ENCODE peak calls at places on chromosome 16, in four cellular contexts. O, W, P and X are unnamed samples. For H3K27me3 and H3K36me3, the result is how much of the 10 kb centered on the place peaks cover.

GRCh38 chr16:19914877-19915276 is 30.2 kb upstream of the GPRC5B start:
- DNase-seq in O (no peak), W (no peak), P (no peak), X (no peak)

GRCh38 chr16:51487880-51488279 is 336.8 kb upstream of the SALL1 start:
- DNase-seq in O (no peak), W (no peak), P (no peak), X (no peak)

GRCh38 chr16:80993293-80993691 is 13.4 kb downstream of the CMC2 start:
- DNase-seq in O (no peak), W (peak), P (no peak), X (no peak)

GRCh38 chr16:74623214-74623842 is 16.4 kb upstream of the GLG1 start:
- DNase-seq in O (no peak), W (peak), P (no peak), X (no peak)

GRCh38 chr16:53369921-53370320 is 64.3 kb upstream of the RBL2 start:
- DNase-seq in O (no peak), W (peak), P (no peak), X (no peak)

GRCh38 chr16:6483634-6484033 is 849.0 kb upstream of the RBFOX1 start:
- DNase-seq in O (no peak), W (no peak), P (no peak), X (no peak)

GRCh38 chr16:49661465-49662187 is 194.3 kb downstream of the ZNF423 start:
- DNase-seq in O (no peak), W (no peak), P (no peak), X (peak)

GRCh38 chr16:74199066-74199841 is 97.4 kb upstream of the PSMD7 start:
- DNase-seq in O (no peak), W (peak), P (no peak), X (no peak)

GRCh38 chr16:71927383-71927782 is 32.1 kb downstream of the IST1 start:
- DNase-seq in O (peak), W (peak), P (peak), X (peak)

GRCh38 chr16:48246066-48246465 is 1.3 kb downstream of the ABCC11 start:
- DNase-seq in O (no peak), W (peak), P (no peak), X (no peak)

GRCh38 chr16:19138601-19139000 is 24.8 kb downstream of the ITPRIPL2 start:
- DNase-seq in O (peak), W (peak), P (no peak), X (peak)

GRCh38 chr16:66135376-66135775 is 231.1 kb upstream of the CDH5 start:
- DNase-seq in O (peak), W (peak), P (peak), X (peak)

GRCh38 chr16:7313170-7313569 is 19.5 kb upstream of the RBFOX1 start:
- DNase-seq in O (no peak), W (no peak), P (no peak), X (no peak)

GRCh38 chr16:31141489-31142108 is 6.1 kb upstream of the PRSS8 start:
- DNase-seq in O (peak), W (peak), P (no peak), X (peak)

GRCh38 chr16:88057656-88058055 is 106.4 kb downstream of the BANP start:
- DNase-seq in O (no peak), W (no peak), P (peak), X (no peak)

GRCh38 chr16:70252355-70252988 is 732 bp upstream of the EXOSC6 start:
- DNase-seq in O (no peak), W (peak), P (no peak), X (no peak)

GRCh38 chr16:46813611-46814010 is 17.4 kb downstream of the C16orf87 start:
- DNase-seq in O (no peak), W (no peak), P (no peak), X (no peak)

GRCh38 chr16:84366208-84366607 is 2.1 kb upstream of the ATP2C2 start:
- DNase-seq in O (no peak), W (no peak), P (no peak), X (no peak)

GRCh38 chr16:84367750-84368320 is 503 bp upstream of the ATP2C2 start:
- DNase-seq in O (no peak), W (no peak), P (no peak), X (no peak)

GRCh38 chr16:84368327-84368996 is at the start of gene ATP2C2:
- DNase-seq in O (no peak), W (no peak), P (no peak), X (no peak)

GRCh38 chr16:84369105-84369504 is 767 bp downstream of the ATP2C2 start:
- DNase-seq in O (no peak), W (no peak), P (no peak), X (no peak)

DNA sequence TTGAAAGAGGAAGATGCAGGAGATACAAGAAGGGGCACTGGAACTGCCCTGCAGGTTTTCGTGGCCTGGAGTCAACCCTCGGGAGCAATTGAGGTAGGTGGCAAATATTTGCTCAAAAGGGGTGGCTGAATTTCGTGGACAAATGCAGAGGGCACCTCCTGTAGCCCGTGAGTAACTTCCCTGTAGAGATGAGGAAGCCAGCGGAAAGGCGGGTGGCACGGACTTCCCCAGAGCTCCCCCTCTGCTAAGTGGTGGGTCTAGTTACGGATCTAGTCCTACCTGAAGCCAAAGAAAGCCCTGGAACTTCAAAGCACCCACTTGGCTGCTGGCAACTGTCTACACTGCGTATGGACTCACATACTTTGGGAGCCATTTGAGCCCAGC is 1.0 kb upstream of the ATP2C2 start:
- DNase-seq in O (no peak), W (no peak), P (no peak), X (no peak)
- H3K4me3 ChIP-seq in O (no peak), W (no peak), P (no peak), X (no peak)

GRCh38 chr16:55433535-55433934 is 45.5 kb upstream of the MMP2 start:
- DNase-seq in O (no peak), W (no peak), P (no peak), X (no peak)
- H3K27me3 ChIP-seq in O (under half), W (under half), P (under half), X (under half)

DNA sequence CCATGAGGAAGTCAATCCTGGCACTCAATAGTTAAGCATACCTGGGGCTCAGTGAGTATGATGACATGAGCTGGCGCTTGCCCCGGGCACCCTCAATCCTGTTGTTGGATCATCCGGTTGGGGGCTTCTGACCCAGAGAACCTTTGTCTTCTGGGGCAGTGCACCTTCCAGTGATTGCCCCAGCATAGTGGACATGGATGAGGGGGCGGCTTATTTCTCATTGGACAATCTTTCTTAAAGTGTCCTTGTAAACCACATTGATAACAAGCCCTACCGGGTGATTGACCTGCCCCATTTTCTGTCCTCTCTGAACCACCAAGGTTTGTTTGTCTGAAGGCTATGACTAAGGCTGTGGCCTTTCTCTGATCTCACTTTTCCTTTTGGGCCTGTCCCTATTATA is 18.2 kb downstream of the IGSF6 start:
- DNase-seq in O (no peak), W (no peak), P (no peak), X (peak)
- H3K36me3 ChIP-seq in O (under half), W (under half), P (under half), X (under half)

GRCh38 chr16:68969338-68969737 is 126.0 kb downstream of the TANGO6 start:
- DNase-seq in O (no peak), W (no peak), P (no peak), X (no peak)

GRCh38 chr16:68972008-68972407 is 128.7 kb downstream of the TANGO6 start:
- DNase-seq in O (no peak), W (no peak), P (no peak), X (no peak)

GRCh38 chr16:68973611-68974120 is 130.3 kb downstream of the TANGO6 start:
- DNase-seq in O (no peak), W (no peak), P (no peak), X (no peak)

GRCh38 chr16:68978303-68978954 is 127.0 kb upstream of the HAS3 start:
- DNase-seq in O (no peak), W (peak), P (no peak), X (no peak)

DNA sequence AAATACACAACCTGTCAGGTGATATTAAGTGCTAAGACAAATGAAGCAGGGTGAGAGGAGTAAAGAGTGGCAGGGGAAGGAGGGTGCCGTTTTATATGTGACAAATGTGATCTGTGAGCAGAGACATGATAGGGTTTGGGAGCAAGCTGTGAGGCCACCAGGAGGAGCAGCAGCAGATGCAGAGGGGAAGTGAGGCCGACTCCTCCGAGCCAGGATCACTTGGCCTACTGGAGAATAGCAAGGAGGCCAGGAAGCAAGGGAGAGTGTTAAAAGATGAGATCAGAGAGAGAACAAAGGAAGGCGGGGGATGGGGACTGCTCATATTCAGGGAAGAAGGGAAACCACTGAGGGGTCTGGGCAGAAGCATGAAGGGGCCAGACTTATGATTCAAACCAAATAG is 129.4 kb downstream of the TANGO6 start:
- DNase-seq in O (no peak), W (peak), P (no peak), X (peak)
- H3K4me3 ChIP-seq in O (no peak), W (no peak), P (no peak), X (no peak)

GRCh38 chr16:1102333-1102700 is 6.3 kb upstream of the C1QTNF8 start:
- DNase-seq in O (no peak), W (no peak), P (no peak), X (no peak)
- H3K27me3 ChIP-seq in O (under half), W (under half), P (under half), X (under half)

GRCh38 chr16:67445913-67446907 is 15.3 kb downstream of the HSD11B2 start:
- DNase-seq in O (peak), W (no peak), P (peak), X (no peak)
- H3K36me3 ChIP-seq in O (half or more), W (under half), P (under half), X (under half)

GRCh38 chr16:14564881-14565687 is 65.0 kb downstream of the PARN start:
- DNase-seq in O (no peak), W (peak), P (no peak), X (no peak)

GRCh38 chr16:14564323-14564722 is 65.7 kb downstream of the PARN start:
- DNase-seq in O (no peak), W (no peak), P (no peak), X (peak)

GRCh38 chr16:14562691-14563491 is 67.2 kb downstream of the PARN start:
- DNase-seq in O (peak), W (peak), P (no peak), X (peak)

GRCh38 chr16:14559809-14560227 is 70.2 kb downstream of the PARN start:
- DNase-seq in O (no peak), W (no peak), P (no peak), X (peak)

DNA sequence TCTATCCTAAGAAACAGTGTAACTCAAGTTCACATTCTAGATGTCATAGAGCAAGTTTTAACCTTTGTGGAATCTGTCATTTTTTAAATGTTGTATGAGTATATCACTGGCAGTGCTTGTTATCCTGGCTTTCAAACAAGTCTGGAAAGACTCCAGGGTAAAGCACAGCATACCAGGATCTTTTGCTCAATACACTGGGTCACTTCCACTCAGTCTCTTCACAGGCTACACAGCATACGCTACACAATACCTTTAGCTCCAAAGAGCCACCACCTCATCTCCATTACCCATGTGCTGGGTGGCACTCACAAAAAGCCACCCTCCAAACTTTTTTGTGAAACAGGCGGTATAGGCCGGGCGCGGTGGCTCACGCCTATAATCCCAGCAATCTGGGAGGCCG is 69.5 kb downstream of the PARN start:
- DNase-seq in O (no peak), W (no peak), P (no peak), X (no peak)
- H3K4me3 ChIP-seq in O (no peak), W (no peak), P (no peak), X (no peak)

DNA sequence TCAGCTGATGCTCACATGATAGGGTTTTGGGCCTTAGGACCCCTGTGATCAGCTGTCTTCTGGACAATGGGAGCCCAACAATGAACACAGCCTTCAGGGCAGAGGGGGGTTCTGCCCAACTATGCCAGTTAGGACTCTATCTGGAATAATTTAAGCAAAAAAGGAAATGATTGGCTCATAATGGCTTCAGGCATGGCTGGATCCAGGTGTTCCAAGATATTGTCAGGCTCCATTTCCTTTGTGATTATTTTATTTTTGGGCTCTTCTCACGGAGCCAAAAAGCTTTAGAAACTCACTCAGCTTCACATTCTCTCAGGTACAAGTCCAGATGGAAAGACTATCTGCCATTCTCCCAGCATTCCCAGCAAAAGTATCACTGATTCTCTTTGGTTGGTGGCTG is 2.9 kb upstream of the MT2A start:
- DNase-seq in O (no peak), W (no peak), P (no peak), X (no peak)
- H3K27me3 ChIP-seq in O (under half), W (under half), P (under half), X (under half)